ENCODE peak calls at places on chromosomes 7 and 10, in four cellular contexts. One of them, this sample, is unnamed.

GRCh38 chr7:70000747-70001348 is 402.6 kb downstream of the AUTS2 start:
- DNase-seq in H1: no peak
- DNase-seq in HepG2: no peak
- DNase-seq in GM12878: no peak
- DNase-seq in this sample: no peak

GRCh38 chr7:47453093-47454056 is 128.5 kb downstream of the TNS3 start:
- DNase-seq in H1: no peak
- DNase-seq in HepG2: no peak
- DNase-seq in GM12878: no peak
- DNase-seq in this sample: no peak

GRCh38 chr7:43391518-43391917 is 191.4 kb upstream of the STK17A start:
- DNase-seq in H1: no peak
- DNase-seq in HepG2: no peak
- DNase-seq in GM12878: no peak
- DNase-seq in this sample: no peak

GRCh38 chr10:110411047-110411410 is 86.7 kb upstream of the DUSP5 start:
- DNase-seq in H1: no peak
- DNase-seq in HepG2: no peak
- DNase-seq in GM12878: no peak
- DNase-seq in this sample: no peak

GRCh38 chr7:21304836-21305235 is 123.0 kb upstream of the SP4 start:
- DNase-seq in H1: no peak
- DNase-seq in HepG2: no peak
- DNase-seq in GM12878: no peak
- DNase-seq in this sample: no peak

GRCh38 chr7:130734525-130735272 is 692 bp upstream of the KLF14 start:
- DNase-seq in H1: no peak
- DNase-seq in HepG2: no peak
- DNase-seq in GM12878: no peak
- DNase-seq in this sample: no peak

GRCh38 chr7:131302876-131303707 is 24.6 kb upstream of the MKLN1 start:
- DNase-seq in H1: peak; percentile 29
- DNase-seq in HepG2: peak; percentile 16
- DNase-seq in GM12878: no peak
- DNase-seq in this sample: no peak

GRCh38 chr10:14532473-14533251 is 201.9 kb upstream of the FRMD4A start:
- DNase-seq in H1: no peak
- DNase-seq in HepG2: peak; percentile 95
- DNase-seq in GM12878: no peak
- DNase-seq in this sample: no peak

GRCh38 chr10:22253578-22253882 is 35.7 kb upstream of the EBLN1 start:
- DNase-seq in H1: no peak
- DNase-seq in HepG2: no peak
- DNase-seq in GM12878: no peak
- DNase-seq in this sample: no peak

GRCh38 chr10:80413152-80413996 is 5.0 kb downstream of the PRXL2A start:
- DNase-seq in H1: no peak
- DNase-seq in HepG2: no peak
- DNase-seq in GM12878: no peak
- DNase-seq in this sample: no peak
- TF ChIP-seq SUZ12 in H1: no peak
- TF ChIP-seq SUZ12 in HepG2: no peak
- TF ChIP-seq SUZ12 in GM12878: no peak
- TF ChIP-seq SUZ12 in this sample: no peak

GRCh38 chr10:132624847-132625839 is 87.6 kb downstream of the INPP5A start:
- DNase-seq in H1: no peak
- DNase-seq in HepG2: no peak
- DNase-seq in GM12878: no peak
- DNase-seq in this sample: peak; percentile 5
- TF ChIP-seq ZNF274 in H1: no peak
- TF ChIP-seq ZNF274 in HepG2: no peak
- TF ChIP-seq ZNF274 in GM12878: no peak
- TF ChIP-seq ZNF274 in this sample: no peak

GRCh38 chr7:84191261-84191660 is 3.3 kb downstream of the SEMA3A start:
- DNase-seq in H1: no peak
- DNase-seq in HepG2: no peak
- DNase-seq in GM12878: no peak
- DNase-seq in this sample: no peak
- H3K4me3 ChIP-seq in H1: no peak overlapping the region
- H3K4me3 ChIP-seq in HepG2: no peak overlapping the region
- H3K4me3 ChIP-seq in GM12878: no peak overlapping the region
- H3K4me3 ChIP-seq in this sample: no peak overlapping the region

DNA sequence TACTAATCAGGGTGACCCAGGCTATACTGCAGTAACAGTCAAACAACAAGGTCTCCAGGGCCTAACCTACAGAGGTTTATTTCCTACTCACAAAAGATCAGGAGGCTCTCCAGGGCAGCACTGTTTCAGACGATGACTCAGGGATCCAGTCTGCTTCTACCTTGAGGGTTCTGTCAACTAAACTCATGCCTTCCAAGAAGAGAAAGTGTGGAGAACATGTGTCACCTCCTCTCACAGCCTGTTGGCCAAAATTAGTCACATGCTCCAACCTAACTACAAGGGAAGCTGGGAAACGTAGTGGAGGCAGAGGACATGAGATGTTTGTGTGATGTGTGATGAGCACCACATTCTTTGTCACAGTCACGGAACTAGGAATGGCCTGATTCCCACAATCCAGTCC is 14.7 kb upstream of the INA start:
- DNase-seq in H1: no peak
- DNase-seq in HepG2: no peak
- DNase-seq in GM12878: no peak
- DNase-seq in this sample: no peak
- TF ChIP-seq SUZ12 in H1: no peak
- TF ChIP-seq SUZ12 in HepG2: no peak
- TF ChIP-seq SUZ12 in GM12878: no peak
- TF ChIP-seq SUZ12 in this sample: no peak

DNA sequence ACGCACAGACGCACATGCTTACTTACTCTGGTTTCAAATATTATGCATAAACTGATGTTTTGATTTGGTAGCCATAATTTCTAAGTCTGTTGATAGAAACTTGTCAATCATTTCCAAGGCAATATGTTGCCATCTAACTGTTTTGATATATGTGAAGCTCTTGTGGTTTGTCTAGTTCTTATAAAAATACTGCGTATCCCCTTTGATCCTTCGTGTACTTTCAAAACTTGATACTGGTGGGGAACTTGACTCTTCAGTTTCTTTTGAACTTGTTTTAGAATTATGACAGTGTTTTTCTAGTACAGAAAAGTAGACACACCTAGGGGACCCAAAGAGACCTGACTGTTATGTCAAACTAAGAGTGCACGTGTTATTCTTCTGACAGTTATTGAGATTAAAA is 708.0 kb downstream of the LRMDA start:
- DNase-seq in H1: no peak
- DNase-seq in HepG2: no peak
- DNase-seq in GM12878: no peak
- DNase-seq in this sample: no peak
- TF ChIP-seq ZNF274 in H1: no peak
- TF ChIP-seq ZNF274 in HepG2: no peak
- TF ChIP-seq ZNF274 in GM12878: no peak
- TF ChIP-seq ZNF274 in this sample: no peak

GRCh38 chr7:1571261-1571650 is 1.4 kb upstream of the PSMG3 start:
- DNase-seq in H1: no peak
- DNase-seq in HepG2: peak; percentile 35
- DNase-seq in GM12878: no peak
- DNase-seq in this sample: no peak
- H3K4me3 ChIP-seq in H1: no peak overlapping the region
- H3K4me3 ChIP-seq in HepG2: peak overlapping the region; percentile 96
- H3K4me3 ChIP-seq in GM12878: peak overlapping the region; percentile 97
- H3K4me3 ChIP-seq in this sample: peak overlapping the region; percentile 93

DNA sequence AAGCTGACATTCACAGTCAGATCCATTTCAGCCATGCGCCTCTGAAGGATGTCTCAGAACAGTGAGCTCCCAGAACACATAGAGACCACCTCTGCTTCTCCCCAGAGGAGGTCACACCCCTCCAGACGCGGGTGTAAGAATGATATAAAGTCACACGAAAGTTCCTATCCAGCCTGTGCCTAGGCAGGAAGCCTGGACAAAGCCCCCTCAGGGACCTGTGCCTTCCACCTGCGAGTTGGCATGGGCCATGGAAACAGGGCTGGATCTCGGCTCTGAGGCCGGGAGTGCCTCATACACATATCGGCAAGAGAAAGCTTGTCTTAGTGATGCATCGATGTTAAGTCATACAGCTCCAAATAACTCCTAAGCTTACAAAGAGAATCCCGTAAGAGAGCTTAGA is 5.0 kb downstream of the VIPR2 start:
- DNase-seq in H1: no peak
- DNase-seq in HepG2: no peak
- DNase-seq in GM12878: no peak
- DNase-seq in this sample: no peak
- TF ChIP-seq SUZ12 in H1: no peak
- TF ChIP-seq SUZ12 in HepG2: no peak
- TF ChIP-seq SUZ12 in GM12878: no peak
- TF ChIP-seq SUZ12 in this sample: no peak

GRCh38 chr10:33368086-33368485 is 33.6 kb upstream of the NRP1 start:
- DNase-seq in H1: no peak
- DNase-seq in HepG2: no peak
- DNase-seq in GM12878: no peak
- DNase-seq in this sample: no peak

GRCh38 chr10:33363112-33363511 is 28.6 kb upstream of the NRP1 start:
- DNase-seq in H1: no peak
- DNase-seq in HepG2: no peak
- DNase-seq in GM12878: no peak
- DNase-seq in this sample: no peak

GRCh38 chr10:33370434-33370930 is 36.0 kb upstream of the NRP1 start:
- DNase-seq in H1: no peak
- DNase-seq in HepG2: no peak
- DNase-seq in GM12878: no peak
- DNase-seq in this sample: no peak

GRCh38 chr10:33365314-33365713 is 30.8 kb upstream of the NRP1 start:
- DNase-seq in H1: no peak
- DNase-seq in HepG2: no peak
- DNase-seq in GM12878: no peak
- DNase-seq in this sample: no peak

GRCh38 chr10:33365871-33366411 is 31.5 kb upstream of the NRP1 start:
- DNase-seq in H1: no peak
- DNase-seq in HepG2: no peak
- DNase-seq in GM12878: no peak
- DNase-seq in this sample: no peak
- TF ChIP-seq ZNF274 in H1: no peak
- TF ChIP-seq ZNF274 in HepG2: no peak
- TF ChIP-seq ZNF274 in GM12878: no peak
- TF ChIP-seq ZNF274 in this sample: no peak